ENCODE peak calls at places on chromosomes 3 and 15, in six cellular contexts. One of them, this sample, is unnamed.

GRCh38 chr3:189914799-189915198 is 205.9 kb downstream of the P3H2 start:
- DNase-seq in HCT116: no peak
- DNase-seq in SK-N-SH: no peak
- DNase-seq in K562: no peak
- DNase-seq in HepG2: no peak
- DNase-seq in H1: no peak
- DNase-seq in this sample: no peak

GRCh38 chr15:47431501-47431900 is 285.8 kb upstream of the SEMA6D start:
- DNase-seq in HCT116: no peak
- DNase-seq in SK-N-SH: no peak
- DNase-seq in K562: no peak
- DNase-seq in HepG2: peak; percentile 10
- DNase-seq in H1: no peak
- DNase-seq in this sample: no peak

GRCh38 chr3:117998071-117998470 is 1036.6 kb downstream of the IGSF11 start:
- DNase-seq in HCT116: no peak
- DNase-seq in SK-N-SH: no peak
- DNase-seq in K562: no peak
- DNase-seq in HepG2: no peak
- DNase-seq in H1: no peak
- DNase-seq in this sample: no peak

GRCh38 chr3:31755911-31756658 is 223.4 kb downstream of the STT3B start:
- DNase-seq in HCT116: no peak
- DNase-seq in SK-N-SH: no peak
- DNase-seq in K562: no peak
- DNase-seq in HepG2: no peak
- DNase-seq in H1: no peak
- DNase-seq in this sample: no peak

GRCh38 chr15:90863987-90864386 is 4.4 kb upstream of the FURIN start:
- DNase-seq in HCT116: no peak
- DNase-seq in SK-N-SH: no peak
- DNase-seq in K562: no peak
- DNase-seq in HepG2: no peak
- DNase-seq in H1: no peak
- DNase-seq in this sample: no peak

GRCh38 chr3:164903820-164904451 is 174.4 kb downstream of the SI start:
- DNase-seq in HCT116: no peak
- DNase-seq in SK-N-SH: no peak
- DNase-seq in K562: no peak
- DNase-seq in HepG2: no peak
- DNase-seq in H1: no peak
- DNase-seq in this sample: no peak

GRCh38 chr3:57544181-57545125 is at the start of gene DNAH12:
- DNase-seq in HCT116: no peak
- DNase-seq in SK-N-SH: peak; percentile 75
- DNase-seq in K562: peak; percentile 27
- DNase-seq in HepG2: peak; percentile 64
- DNase-seq in H1: peak; percentile 91
- DNase-seq in this sample: no peak

GRCh38 chr15:58562135-58562534 is 130.3 kb downstream of the LIPC start:
- DNase-seq in HCT116: no peak
- DNase-seq in SK-N-SH: no peak
- DNase-seq in K562: no peak
- DNase-seq in HepG2: no peak
- DNase-seq in H1: no peak
- DNase-seq in this sample: no peak

GRCh38 chr3:50436063-50436674 is 67.3 kb downstream of the CACNA2D2 start:
- DNase-seq in HCT116: peak; percentile 19
- DNase-seq in SK-N-SH: peak; percentile 85
- DNase-seq in K562: peak; percentile 83
- DNase-seq in HepG2: peak; percentile 50
- DNase-seq in H1: peak; percentile 95
- DNase-seq in this sample: peak; percentile 71

GRCh38 chr3:38655708-38656300 is 6.3 kb upstream of the SCN5A start:
- DNase-seq in HCT116: peak; percentile 50
- DNase-seq in SK-N-SH: peak; percentile 67
- DNase-seq in K562: peak; percentile 46
- DNase-seq in HepG2: peak; percentile 52
- DNase-seq in H1: no peak
- DNase-seq in this sample: no peak

GRCh38 chr3:9613349-9613748 is 36.0 kb upstream of the MTMR14 start:
- DNase-seq in HCT116: no peak
- DNase-seq in SK-N-SH: no peak
- DNase-seq in K562: no peak
- DNase-seq in HepG2: no peak
- DNase-seq in H1: no peak
- DNase-seq in this sample: no peak

GRCh38 chr15:41894791-41895463 is 1.1 kb upstream of the SPTBN5 start:
- DNase-seq in HCT116: peak; percentile 44
- DNase-seq in SK-N-SH: peak; percentile 97
- DNase-seq in K562: peak; percentile 63
- DNase-seq in HepG2: peak; percentile 35
- DNase-seq in H1: peak; percentile 57
- DNase-seq in this sample: peak; percentile 65
- TF ChIP-seq JUND in HCT116: peak; percentile 23
- TF ChIP-seq JUND in SK-N-SH: peak; percentile 1
- TF ChIP-seq JUND in K562: peak; percentile 90
- TF ChIP-seq JUND in HepG2: no peak
- TF ChIP-seq JUND in H1: peak; percentile 42
- TF ChIP-seq JUND in this sample: no peak

DNA sequence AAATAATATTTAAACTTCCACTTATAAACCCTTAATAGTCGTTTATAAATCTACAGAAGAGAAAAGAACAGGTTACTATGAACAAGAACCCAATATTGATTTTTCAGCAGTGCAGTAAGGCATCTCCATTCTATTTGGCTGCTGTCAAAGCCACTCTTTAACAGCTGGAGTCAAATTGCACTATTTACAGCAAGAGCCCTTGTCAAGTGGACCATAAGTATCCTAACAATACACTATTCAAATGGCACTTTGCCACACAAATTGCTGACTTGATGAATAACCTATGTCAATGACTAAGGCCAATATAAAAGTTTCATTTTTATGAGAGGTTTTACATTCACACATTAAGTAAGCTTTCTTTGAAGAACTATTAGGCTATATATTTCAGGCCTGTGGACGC is 100.6 kb downstream of the WDR72 start:
- DNase-seq in HCT116: no peak
- DNase-seq in SK-N-SH: no peak
- DNase-seq in K562: no peak
- DNase-seq in HepG2: no peak
- DNase-seq in H1: no peak
- DNase-seq in this sample: no peak
- TF ChIP-seq JUND in HCT116: no peak
- TF ChIP-seq JUND in SK-N-SH: no peak
- TF ChIP-seq JUND in K562: no peak
- TF ChIP-seq JUND in HepG2: no peak
- TF ChIP-seq JUND in H1: no peak
- TF ChIP-seq JUND in this sample: no peak

GRCh38 chr3:194087995-194088841 is 47.7 kb upstream of the HES1 start:
- DNase-seq in HCT116: no peak
- DNase-seq in SK-N-SH: no peak
- DNase-seq in K562: no peak
- DNase-seq in HepG2: no peak
- DNase-seq in H1: no peak
- DNase-seq in this sample: no peak
- TF ChIP-seq JUND in HCT116: no peak
- TF ChIP-seq JUND in SK-N-SH: no peak
- TF ChIP-seq JUND in K562: no peak
- TF ChIP-seq JUND in HepG2: no peak
- TF ChIP-seq JUND in H1: no peak
- TF ChIP-seq JUND in this sample: no peak

DNA sequence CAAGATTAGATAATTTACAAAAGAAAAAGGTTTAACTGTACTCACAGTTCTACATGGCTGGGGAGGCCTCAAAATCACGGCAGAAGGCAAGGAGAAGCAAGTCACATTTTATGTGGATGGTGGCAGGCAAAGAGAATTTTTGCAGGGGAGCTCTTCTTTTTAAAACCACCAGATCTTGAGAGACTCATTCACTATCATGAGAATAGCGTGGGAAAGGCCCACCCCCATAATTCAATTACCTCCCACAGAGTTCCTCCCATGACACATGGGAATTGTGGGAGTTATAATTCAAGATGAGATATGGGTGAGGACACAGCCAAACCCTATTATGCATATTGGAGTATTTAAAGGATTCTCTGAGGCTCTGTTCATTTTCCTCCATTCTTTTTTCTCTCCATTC is 138.7 kb upstream of the CADM2 start:
- DNase-seq in HCT116: no peak
- DNase-seq in SK-N-SH: no peak
- DNase-seq in K562: no peak
- DNase-seq in HepG2: no peak
- DNase-seq in H1: no peak
- DNase-seq in this sample: no peak
- TF ChIP-seq JUND in HCT116: no peak
- TF ChIP-seq JUND in SK-N-SH: no peak
- TF ChIP-seq JUND in K562: no peak
- TF ChIP-seq JUND in HepG2: no peak
- TF ChIP-seq JUND in H1: no peak
- TF ChIP-seq JUND in this sample: no peak

DNA sequence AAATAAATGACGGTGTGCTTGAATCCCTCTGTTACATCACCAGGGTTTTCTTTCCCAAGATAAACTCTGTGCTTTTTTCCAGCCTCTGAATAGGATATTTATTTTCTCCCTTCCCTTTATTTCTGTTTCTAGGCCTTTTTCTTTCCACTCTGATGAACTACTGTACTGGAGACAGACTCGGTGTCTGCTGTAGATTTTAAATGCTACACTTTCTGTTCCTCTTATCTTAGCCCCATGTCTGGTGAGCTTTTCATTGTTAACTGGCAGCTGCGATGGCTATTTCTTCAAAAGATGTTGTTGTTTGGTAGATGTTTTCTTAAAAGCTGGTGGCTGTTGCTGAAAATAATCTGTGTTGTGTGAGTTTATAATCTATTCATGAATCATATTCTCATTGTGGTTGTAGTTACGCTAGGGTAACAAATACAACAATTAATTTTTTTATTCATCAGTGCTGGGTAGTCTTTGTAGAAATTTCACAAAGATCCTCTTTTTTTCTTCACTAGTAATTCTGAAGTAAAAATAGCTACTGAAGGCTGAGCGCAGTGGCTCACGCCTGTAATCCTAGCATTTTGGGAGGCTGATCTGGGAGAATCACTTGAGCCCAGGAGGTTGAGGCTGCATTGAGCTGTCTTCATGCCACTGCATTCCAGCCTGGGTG is 15.6 kb upstream of the SCAANT1 start:
- DNase-seq in HCT116: no peak
- DNase-seq in SK-N-SH: no peak
- DNase-seq in K562: no peak
- DNase-seq in HepG2: no peak
- DNase-seq in H1: no peak
- DNase-seq in this sample: no peak
- TF ChIP-seq JUND in HCT116: no peak
- TF ChIP-seq JUND in SK-N-SH: no peak
- TF ChIP-seq JUND in K562: no peak
- TF ChIP-seq JUND in HepG2: no peak
- TF ChIP-seq JUND in H1: no peak
- TF ChIP-seq JUND in this sample: no peak

DNA sequence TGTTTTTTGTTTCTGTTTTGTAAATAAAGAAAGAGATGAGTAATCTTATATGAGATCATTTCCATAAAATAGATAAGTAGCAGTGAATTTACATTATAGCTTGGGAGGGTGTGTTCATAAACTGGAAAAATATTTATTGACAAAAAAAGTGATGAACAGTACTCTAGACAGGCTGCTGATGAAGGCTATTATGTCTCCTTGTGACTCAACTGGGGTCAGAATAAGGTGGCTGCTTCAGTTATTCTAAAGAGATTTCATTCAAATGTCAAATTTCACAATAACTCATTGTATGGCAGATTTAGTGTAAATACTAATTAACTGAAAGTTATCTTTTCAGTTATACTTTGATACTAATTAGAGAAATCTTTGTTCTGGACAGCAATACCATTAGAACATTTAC is 251.1 kb upstream of the CMC1 start:
- DNase-seq in HCT116: no peak
- DNase-seq in SK-N-SH: no peak
- DNase-seq in K562: no peak
- DNase-seq in HepG2: no peak
- DNase-seq in H1: no peak
- DNase-seq in this sample: no peak
- TF ChIP-seq JUND in HCT116: no peak
- TF ChIP-seq JUND in SK-N-SH: no peak
- TF ChIP-seq JUND in K562: no peak
- TF ChIP-seq JUND in HepG2: no peak
- TF ChIP-seq JUND in H1: no peak
- TF ChIP-seq JUND in this sample: no peak

This sample was measured in T47D.